ENCODE peak calls at places on chromosomes 2 and 18, in seven cellular contexts. S, V, C, J, A, E and Z are unnamed samples.

GRCh38 chr2:100786297-100786658 is 33.7 kb upstream of the NPAS2 start:
- DNase-seq in S (peak), V (peak), C (peak), J (no peak), A (peak), E (peak), Z (no peak)

GRCh38 chr2:46909771-46910419 is 5.7 kb downstream of the MCFD2 start:
- DNase-seq in S (peak), V (peak), C (peak), J (no peak), A (peak), E (no peak), Z (no peak)

GRCh38 chr18:74682141-74682997 is 84.7 kb downstream of the ZNF407 start:
- DNase-seq in S (no peak), V (peak), C (peak), J (no peak), A (no peak), E (no peak), Z (no peak)

GRCh38 chr2:27911458-27912210 is 21.1 kb downstream of the BABAM2 start:
- DNase-seq in S (no peak), V (no peak), C (no peak), J (no peak), A (no peak), E (no peak), Z (no peak)

GRCh38 chr2:215711484-215712034 is 275.7 kb upstream of the FN1 start:
- DNase-seq in S (no peak), V (peak), C (peak), J (no peak), A (peak), E (no peak), Z (no peak)

GRCh38 chr2:233059797-233060499 is at the start of gene INPP5D:
- DNase-seq in S (peak), V (no peak), C (no peak), J (no peak), A (no peak), E (peak), Z (no peak)

GRCh38 chr2:100470898-100471514 is 724 bp downstream of the NMS start:
- DNase-seq in S (no peak), V (peak), C (peak), J (no peak), A (peak), E (peak), Z (no peak)

GRCh38 chr2:20653695-20654306 is 2.9 kb upstream of the HS1BP3 start:
- DNase-seq in S (no peak), V (no peak), C (no peak), J (no peak), A (no peak), E (no peak), Z (no peak)

DNA sequence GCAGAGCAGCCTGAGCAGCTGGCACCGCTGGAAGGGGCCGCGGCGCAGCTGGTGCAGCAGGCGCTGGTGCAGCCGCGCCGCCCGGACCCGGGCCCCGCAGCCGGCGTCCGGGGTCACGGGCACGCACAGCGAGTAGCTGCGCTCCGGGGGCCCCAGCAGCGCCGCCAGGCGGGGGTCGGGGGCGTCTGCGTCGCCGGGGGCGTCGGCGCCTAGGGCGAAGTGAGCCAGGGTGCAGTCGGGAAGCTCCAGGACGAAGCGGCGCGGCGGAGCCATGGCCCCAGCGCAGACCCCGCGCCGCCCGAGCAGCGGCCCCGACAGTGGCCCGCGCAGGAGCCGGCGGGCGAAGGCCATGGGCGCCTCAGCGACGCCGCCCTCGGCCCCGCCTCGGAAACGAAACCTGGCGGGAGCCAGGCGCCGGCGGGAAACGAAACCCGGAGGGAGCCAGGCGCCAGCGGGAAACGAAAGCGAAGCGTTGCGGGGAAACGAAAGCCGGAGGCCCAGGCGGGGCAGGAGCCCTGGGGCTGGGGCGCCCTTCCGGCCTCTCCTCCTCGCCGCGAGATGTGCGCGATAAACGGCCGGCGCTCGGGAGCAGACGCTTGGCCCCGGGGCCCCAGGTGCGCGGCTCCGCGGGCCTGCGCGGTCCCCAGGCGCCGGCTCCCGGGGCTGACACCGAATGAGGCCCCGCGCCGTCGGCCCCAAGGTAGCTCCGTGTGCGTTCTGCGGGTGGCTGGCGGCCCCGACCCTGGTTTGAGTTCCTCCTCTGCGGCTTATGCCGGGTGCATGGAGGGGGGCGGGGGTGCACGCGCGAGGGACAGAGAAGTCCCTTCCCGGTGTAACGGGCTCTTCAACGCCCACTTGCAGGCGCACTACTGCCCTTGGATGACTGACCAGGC is at the start of gene CMPK2:
- DNase-seq in S (peak), V (peak), C (peak), J (peak), A (peak), E (peak), Z (peak)
- TF ChIP-seq CTCF in S (no peak), V (no peak), C (no peak), J (no peak), A (no peak), E (peak), Z (peak)

GRCh38 chr2:157178865-157179264 is 78.6 kb upstream of the GALNT5 start:
- DNase-seq in S (no peak), V (no peak), C (no peak), J (no peak), A (no peak), E (no peak), Z (no peak)
- TF ChIP-seq CTCF in S (no peak), V (peak), C (peak), J (no peak), A (no peak), E (no peak), Z (no peak)

DNA sequence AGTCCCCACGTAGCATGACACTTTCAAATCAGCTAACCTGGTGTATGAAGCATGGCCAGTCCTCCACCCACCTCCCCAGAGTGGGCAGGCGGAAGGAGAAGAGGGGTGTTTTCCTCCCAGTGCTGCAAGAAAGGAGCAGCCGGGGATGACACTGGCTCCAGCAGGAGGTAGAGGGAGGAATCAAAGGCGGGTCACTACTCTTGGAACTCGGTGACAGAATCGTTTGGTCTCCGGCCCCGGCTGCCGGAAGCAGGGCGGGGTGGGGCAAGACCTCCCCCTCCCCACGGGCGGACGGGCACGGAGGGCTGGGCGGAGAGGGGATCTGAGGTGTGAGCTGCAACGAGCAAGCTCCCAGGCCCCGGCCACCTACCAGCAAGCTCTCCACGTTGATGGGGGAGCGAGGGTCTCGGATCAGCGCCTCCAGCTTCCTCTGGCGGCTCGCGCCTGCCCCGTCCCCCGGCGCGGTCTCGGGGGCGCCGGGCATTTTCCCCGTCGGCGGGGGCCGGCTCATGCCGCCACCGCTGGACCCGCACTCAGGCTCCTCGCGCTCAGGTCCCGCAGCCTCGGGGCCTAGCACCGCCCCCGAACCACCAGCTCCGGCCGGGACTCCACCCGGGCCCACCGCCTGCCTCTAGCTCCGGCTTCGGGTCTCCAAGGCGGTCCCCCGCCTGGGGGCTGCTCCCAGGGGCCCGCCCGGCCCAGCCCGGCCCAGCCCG is 652 bp downstream of the ROCK2 start:
- DNase-seq in S (peak), V (no peak), C (no peak), J (no peak), A (peak), E (peak), Z (peak)
- TF ChIP-seq CTCF in S (no peak), V (no peak), C (no peak), J (no peak), A (no peak), E (no peak), Z (no peak)

GRCh38 chr2:44766777-44767176 is 174.7 kb upstream of the SIX3 start:
- DNase-seq in S (no peak), V (no peak), C (no peak), J (no peak), A (no peak), E (no peak), Z (no peak)
- TF ChIP-seq CTCF in S (no peak), V (no peak), C (no peak), J (no peak), A (no peak), E (no peak), Z (no peak)

GRCh38 chr2:206085742-206086445 is at the start of gene INO80D:
- DNase-seq in S (peak), V (peak), C (peak), J (peak), A (peak), E (peak), Z (peak)

GRCh38 chr2:206086683-206087350 is 843 bp upstream of the INO80D start:
- DNase-seq in S (no peak), V (peak), C (peak), J (no peak), A (peak), E (no peak), Z (no peak)

GRCh38 chr2:206083602-206084467 is 2.1 kb downstream of the INO80D start:
- DNase-seq in S (peak), V (peak), C (peak), J (no peak), A (peak), E (no peak), Z (no peak)

GRCh38 chr2:206084468-206084869 is 1.5 kb downstream of the INO80D start:
- DNase-seq in S (peak), V (peak), C (peak), J (peak), A (peak), E (peak), Z (peak)

DNA sequence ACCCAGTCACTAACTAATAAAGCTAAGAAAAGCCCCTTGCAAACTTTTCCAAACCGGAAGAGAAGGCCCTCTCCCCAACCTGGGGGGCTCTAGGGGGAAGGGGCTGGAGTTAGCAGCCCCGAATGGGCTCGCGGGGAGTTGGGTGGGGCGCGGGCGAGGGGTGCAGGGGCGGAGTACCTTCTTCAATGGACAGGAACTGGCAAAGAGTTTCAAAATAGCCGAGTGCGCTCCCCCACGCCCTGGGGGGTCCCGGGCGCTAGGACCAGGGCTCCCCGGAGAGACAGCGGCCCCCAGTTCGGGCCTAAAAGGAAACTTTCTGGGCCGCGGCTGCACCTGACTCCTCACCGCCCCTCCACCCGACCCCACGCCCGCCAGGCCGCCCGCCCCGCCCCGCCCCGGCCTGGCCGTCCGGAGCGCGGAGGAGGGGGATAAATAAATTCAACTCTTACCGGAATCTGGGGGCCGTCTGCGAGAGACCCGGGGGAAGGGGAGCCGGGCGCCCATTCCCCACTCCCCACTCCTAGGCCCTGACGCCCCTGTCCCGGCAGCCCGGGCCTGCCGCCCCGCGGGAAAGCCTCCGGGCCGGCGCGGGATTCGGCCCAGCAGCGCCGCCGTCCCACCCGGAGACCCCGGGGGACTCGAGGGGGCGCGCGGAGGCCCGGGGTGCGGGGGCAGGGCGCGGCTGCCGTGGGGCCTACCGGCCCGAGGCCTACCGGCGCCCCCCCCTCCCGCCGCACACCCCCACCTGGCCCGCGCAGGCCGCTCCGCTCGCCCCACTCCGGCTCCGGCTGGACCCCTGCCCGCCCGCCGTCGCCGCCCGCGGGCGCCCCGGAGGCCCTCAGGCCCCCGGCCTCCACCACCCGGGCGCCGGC is 868 bp downstream of the INO80D start:
- DNase-seq in S (peak), V (peak), C (peak), J (no peak), A (peak), E (peak), Z (peak)
- TF ChIP-seq CTCF in S (no peak), V (no peak), C (no peak), J (no peak), A (no peak), E (no peak), Z (no peak)

DNA sequence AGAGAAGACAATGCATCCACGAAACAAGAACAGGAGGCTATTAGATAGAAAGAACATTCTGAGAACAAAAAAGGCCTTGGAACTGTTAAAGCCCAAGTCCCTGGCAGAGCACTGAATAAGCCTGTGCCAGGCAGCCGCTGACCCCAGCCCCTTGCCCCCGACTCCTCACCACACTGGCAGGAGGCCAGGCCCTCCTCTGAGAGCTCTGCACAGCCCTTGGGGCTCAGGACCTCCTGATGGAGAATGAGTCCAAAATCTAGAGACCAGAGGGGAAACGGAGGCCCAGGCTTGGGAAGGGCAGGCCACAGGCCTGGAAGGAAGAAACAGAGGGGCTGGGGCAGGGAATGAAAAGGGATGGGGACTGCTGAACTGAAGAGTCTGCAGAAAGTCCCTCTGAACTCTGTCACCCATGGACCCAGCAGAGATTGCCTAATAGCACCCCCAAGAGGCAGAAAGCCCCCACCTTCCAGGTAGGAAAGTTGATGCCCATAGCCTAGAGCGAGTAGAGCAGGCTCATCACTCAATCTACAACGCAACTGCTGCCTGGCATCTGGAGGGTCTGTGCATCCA is 18.3 kb upstream of the TNS1 start:
- DNase-seq in S (no peak), V (no peak), C (no peak), J (no peak), A (no peak), E (no peak), Z (peak)
- TF ChIP-seq CTCF in S (no peak), V (no peak), C (no peak), J (no peak), A (no peak), E (no peak), Z (no peak)

GRCh38 chr2:83113953-83114352 is 1345.1 kb downstream of the SUCLG1 start:
- DNase-seq in S (no peak), V (no peak), C (no peak), J (no peak), A (no peak), E (no peak), Z (no peak)
- TF ChIP-seq CTCF in S (no peak), V (no peak), C (no peak), J (no peak), A (no peak), E (no peak), Z (no peak)

GRCh38 chr2:43689999-43690398 is 13.8 kb upstream of the C1GALT1C1L start:
- DNase-seq in S (no peak), V (no peak), C (no peak), J (no peak), A (no peak), E (no peak), Z (no peak)
- TF ChIP-seq CTCF in S (no peak), V (no peak), C (no peak), J (no peak), A (no peak), E (no peak), Z (no peak)

GRCh38 chr2:105403785-105404698 is 5.2 kb upstream of the FHL2 start:
- DNase-seq in S (peak), V (peak), C (peak), J (no peak), A (peak), E (no peak), Z (no peak)
- TF ChIP-seq CTCF in S (no peak), V (peak), C (peak), J (no peak), A (peak), E (no peak), Z (no peak)

GRCh38 chr2:181426687-181427086 is 30.5 kb upstream of the ITGA4 start:
- DNase-seq in S (no peak), V (no peak), C (no peak), J (no peak), A (no peak), E (no peak), Z (no peak)

GRCh38 chr2:181431674-181432073 is 25.5 kb upstream of the ITGA4 start:
- DNase-seq in S (no peak), V (no peak), C (no peak), J (no peak), A (no peak), E (no peak), Z (no peak)

GRCh38 chr2:181430406-181431199 is 26.6 kb upstream of the ITGA4 start:
- DNase-seq in S (no peak), V (peak), C (peak), J (no peak), A (peak), E (no peak), Z (no peak)
- TF ChIP-seq CTCF in S (peak), V (peak), C (peak), J (no peak), A (peak), E (peak), Z (peak)